ENCODE peak calls at places on chromosomes 1 and 21, in ten cellular contexts. T is stomach, E is choroid plexus epithelial cell, B is fibroblast of lung, G is RWPE2, J is GM23248, Q is tibial artery, I is mesenchymal stem cell, H is heart right ventricle, N is left ventricle myocardium inferior. W is an unnamed sample.

GRCh38 chr21:32735524-32735923 is 7.7 kb upstream of the SYNJ1 start:
- DNase-seq in T (no peak), E (no peak), B (no peak), G (no peak), J (no peak), Q (no peak), I (no peak), H (no peak), N (no peak), W (no peak)

GRCh38 chr1:234371414-234371813 is 1.8 kb upstream of the COA6 start:
- DNase-seq in T (no peak), E (no peak), B (no peak), G (no peak), J (no peak), Q (no peak), I (no peak), H (no peak), N (no peak), W (no peak)

GRCh38 chr1:32215629-32216505 is 6.3 kb downstream of the TMEM234 start:
- DNase-seq in T (peak), E (peak), B (peak), G (no peak), J (peak), Q (no peak), I (peak), H (peak), N (peak), W (peak)

GRCh38 chr1:11052839-11053757 is 6.1 kb upstream of the MASP2 start:
- DNase-seq in T (no peak), E (no peak), B (no peak), G (no peak), J (peak), Q (no peak), I (no peak), H (no peak), N (no peak), W (no peak)

GRCh38 chr1:195908121-195908520 is 700.1 kb downstream of the KCNT2 start:
- DNase-seq in T (no peak), E (peak), B (peak), G (no peak), J (peak), Q (no peak), I (peak), H (no peak), N (no peak), W (no peak)

GRCh38 chr1:170618418-170618817 is 45.5 kb upstream of the PRRX1 start:
- DNase-seq in T (no peak), E (peak), B (peak), G (no peak), J (peak), Q (no peak), I (no peak), H (no peak), N (no peak), W (no peak)

GRCh38 chr1:180234369-180235076 is 4.5 kb downstream of the LHX4 start:
- DNase-seq in T (no peak), E (no peak), B (no peak), G (no peak), J (no peak), Q (peak), I (no peak), H (no peak), N (no peak), W (no peak)

GRCh38 chr1:234322979-234323378 is 50.3 kb upstream of the COA6 start:
- DNase-seq in T (peak), E (peak), B (peak), G (no peak), J (peak), Q (no peak), I (no peak), H (peak), N (no peak), W (no peak)

GRCh38 chr1:35935436-35935835 is 4.5 kb downstream of the AGO3 start:
- DNase-seq in T (no peak), E (peak), B (peak), G (no peak), J (peak), Q (no peak), I (peak), H (no peak), N (no peak), W (no peak)

GRCh38 chr1:174818951-174819350 is 180.8 kb upstream of the CACYBP start:
- DNase-seq in T (no peak), E (no peak), B (peak), G (peak), J (peak), Q (no peak), I (no peak), H (no peak), N (no peak), W (no peak)

GRCh38 chr1:52041551-52042185 is 8.1 kb upstream of the KTI12 start:
- DNase-seq in T (no peak), E (peak), B (no peak), G (no peak), J (no peak), Q (no peak), I (no peak), H (no peak), N (no peak), W (no peak)

GRCh38 chr1:185595835-185596667 is 138.1 kb upstream of the HMCN1 start:
- DNase-seq in T (peak), E (peak), B (peak), G (no peak), J (peak), Q (no peak), I (peak), H (no peak), N (no peak), W (peak)

GRCh38 chr1:175146535-175147213 is 45.9 kb downstream of the KIAA0040 start:
- DNase-seq in T (peak), E (peak), B (peak), G (no peak), J (peak), Q (no peak), I (peak), H (peak), N (peak), W (peak)

GRCh38 chr1:234270581-234271242 is 102.5 kb upstream of the COA6 start:
- DNase-seq in T (no peak), E (no peak), B (peak), G (no peak), J (peak), Q (no peak), I (no peak), H (no peak), N (no peak), W (no peak)

GRCh38 chr1:108082741-108083562 is 117.2 kb downstream of the SLC25A24 start:
- DNase-seq in T (no peak), E (no peak), B (no peak), G (no peak), J (no peak), Q (no peak), I (no peak), H (no peak), N (no peak), W (peak)

GRCh38 chr1:6246497-6247295 is 2.7 kb downstream of the HES3 start:
- DNase-seq in T (peak), E (peak), B (peak), G (peak), J (peak), Q (peak), I (peak), H (peak), N (peak), W (peak)

GRCh38 chr21:39705849-39706248 is 39.1 kb upstream of the IGSF5 start:
- DNase-seq in T (no peak), E (peak), B (no peak), G (no peak), J (peak), Q (no peak), I (peak), H (no peak), N (no peak), W (no peak)

GRCh38 chr1:170586321-170586855 is 54.4 kb downstream of the GORAB start:
- DNase-seq in T (no peak), E (no peak), B (peak), G (no peak), J (peak), Q (peak), I (no peak), H (peak), N (peak), W (no peak)

GRCh38 chr1:2110738-2111673 is 60.8 kb downstream of the PRKCZ start:
- DNase-seq in T (no peak), E (no peak), B (no peak), G (peak), J (no peak), Q (no peak), I (no peak), H (peak), N (no peak), W (no peak)

GRCh38 chr21:29939859-29940245 is at the start of gene GRIK1:
- DNase-seq in T (no peak), E (peak), B (peak), G (no peak), J (peak), Q (no peak), I (no peak), H (no peak), N (no peak), W (no peak)

GRCh38 chr1:170583186-170583585 is 51.2 kb downstream of the GORAB start:
- DNase-seq in T (no peak), E (no peak), B (no peak), G (no peak), J (no peak), Q (no peak), I (no peak), H (no peak), N (no peak), W (no peak)

GRCh38 chr1:3593334-3593733 is 18.0 kb downstream of the MEGF6 start:
- DNase-seq in T (no peak), E (no peak), B (no peak), G (no peak), J (no peak), Q (no peak), I (no peak), H (no peak), N (no peak), W (no peak)

GRCh38 chr1:207084701-207085180 is 3.9 kb upstream of the C4BPB start:
- DNase-seq in T (peak), E (peak), B (peak), G (no peak), J (peak), Q (no peak), I (peak), H (no peak), N (no peak), W (peak)

GRCh38 chr1:43382027-43382771 is 7.4 kb downstream of the MED8 start:
- DNase-seq in T (no peak), E (no peak), B (no peak), G (no peak), J (no peak), Q (no peak), I (no peak), H (no peak), N (no peak), W (no peak)

GRCh38 chr1:63662846-63663245 is 69.6 kb downstream of the PGM1 start:
- DNase-seq in T (no peak), E (no peak), B (peak), G (peak), J (peak), Q (no peak), I (no peak), H (no peak), N (no peak), W (no peak)

GRCh38 chr1:151311589-151312331 is 15.5 kb downstream of the PI4KB start:
- DNase-seq in T (peak), E (peak), B (peak), G (peak), J (peak), Q (peak), I (peak), H (peak), N (peak), W (no peak)
- H3K4me3 ChIP-seq in T (no peak), E (no peak), B (peak), G (no peak), J (peak), Q (no peak), I (no peak), H (no peak), N (no peak), W (no peak)

GRCh38 chr21:42679982-42680330 is 26.5 kb downstream of the PDE9A start:
- DNase-seq in T (no peak), E (no peak), B (no peak), G (no peak), J (no peak), Q (no peak), I (no peak), H (no peak), N (no peak), W (no peak)
- H3K4me3 ChIP-seq in T (no peak), E (no peak), B (no peak), G (no peak), J (no peak), Q (no peak), I (no peak), H (no peak), N (no peak), W (no peak)

GRCh38 chr1:177012342-177012741 is 152.2 kb downstream of the ASTN1 start:
- DNase-seq in T (no peak), E (no peak), B (no peak), G (no peak), J (no peak), Q (no peak), I (no peak), H (no peak), N (no peak), W (no peak)

GRCh38 chr1:177013273-177013672 is 151.2 kb downstream of the ASTN1 start:
- DNase-seq in T (no peak), E (no peak), B (no peak), G (no peak), J (no peak), Q (no peak), I (no peak), H (no peak), N (no peak), W (no peak)

GRCh38 chr1:177014325-177014724 is 150.2 kb downstream of the ASTN1 start:
- DNase-seq in T (no peak), E (no peak), B (no peak), G (no peak), J (no peak), Q (no peak), I (no peak), H (no peak), N (no peak), W (no peak)

GRCh38 chr1:177010246-177010825 is 154.2 kb downstream of the ASTN1 start:
- DNase-seq in T (no peak), E (no peak), B (no peak), G (no peak), J (no peak), Q (no peak), I (no peak), H (no peak), N (no peak), W (no peak)

GRCh38 chr1:177011508-177011907 is 153.0 kb downstream of the ASTN1 start:
- DNase-seq in T (no peak), E (no peak), B (no peak), G (no peak), J (no peak), Q (no peak), I (no peak), H (no peak), N (no peak), W (no peak)
- H3K4me3 ChIP-seq in T (no peak), E (no peak), B (no peak), G (no peak), J (no peak), Q (no peak), I (no peak), H (no peak), N (no peak), W (no peak)

DNA sequence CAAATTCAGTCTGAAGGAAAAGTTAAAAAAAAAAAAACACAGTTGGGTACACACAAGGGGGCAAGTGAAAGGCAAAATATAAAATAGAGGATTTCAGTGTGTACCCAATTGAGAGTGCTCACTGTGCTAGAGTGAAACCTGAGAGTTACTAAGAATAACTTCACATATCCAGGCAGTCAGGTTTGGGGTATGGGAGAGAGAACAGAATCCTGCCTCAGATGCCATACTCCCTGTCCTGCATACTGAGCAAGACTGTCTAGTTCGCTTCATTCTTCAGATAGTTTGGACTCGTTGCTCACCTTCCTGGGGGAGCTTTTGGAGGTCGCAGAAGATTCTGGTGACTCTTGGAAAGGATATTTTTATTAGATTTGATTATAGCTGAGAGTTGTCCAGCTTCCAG is 20.4 kb downstream of the CEP85 start:
- DNase-seq in T (no peak), E (peak), B (peak), G (no peak), J (no peak), Q (no peak), I (no peak), H (no peak), N (no peak), W (no peak)
- H3K4me3 ChIP-seq in T (no peak), E (no peak), B (no peak), G (no peak), J (no peak), Q (no peak), I (no peak), H (peak), N (peak), W (no peak)

GRCh38 chr21:44959376-44960091 is 19.7 kb downstream of the SLX9 start:
- DNase-seq in T (no peak), E (no peak), B (no peak), G (peak), J (no peak), Q (peak), I (no peak), H (no peak), N (peak), W (no peak)
- H3K4me3 ChIP-seq in T (no peak), E (no peak), B (no peak), G (no peak), J (no peak), Q (peak), I (no peak), H (peak), N (peak), W (no peak)